ENCODE peak calls at places on chromosome 20, in six cellular contexts. Q is MM.1S, P is SK-N-SH, N is GM23248, T is IMR-90, D is fibroblast of lung. M is an unnamed sample. For H3K9me3, the result is how much of the 10 kb centered on the place peaks cover.

GRCh38 chr20:24972341-24972740 is 20.2 kb downstream of the APMAP start:
- DNase-seq in T (no peak), P (no peak), D (no peak), N (no peak), Q (no peak), M (peak)

GRCh38 chr20:25579081-25579770 is 6.1 kb downstream of the NINL start:
- DNase-seq in P (no peak), D (no peak), Q (no peak), N (no peak), T (no peak), M (peak)

GRCh38 chr20:39312107-39312506 is 350.0 kb downstream of the DHX35 start:
- DNase-seq in N (no peak), D (no peak), T (no peak), P (no peak), Q (no peak), M (no peak)

GRCh38 chr20:43994486-43995100 is 79.9 kb downstream of the TOX2 start:
- DNase-seq in N (peak), D (no peak), P (peak), T (peak), Q (no peak), M (no peak)

GRCh38 chr20:41476013-41476441 is 109.4 kb upstream of the EMILIN3 start:
- DNase-seq in D (peak), P (no peak), N (peak), T (peak), Q (no peak), M (no peak)

GRCh38 chr20:37640600-37641561 is 52.9 kb upstream of the CTNNBL1 start:
- DNase-seq in P (peak), N (peak), Q (no peak), D (peak), T (no peak), M (no peak)

GRCh38 chr20:11993886-11994466 is 76.3 kb downstream of the BTBD3 start:
- DNase-seq in N (peak), Q (peak), T (no peak), D (no peak), P (no peak), M (no peak)

GRCh38 chr20:63097336-63097831 is 90.6 kb upstream of the BHLHE23 start:
- DNase-seq in Q (no peak), T (no peak), D (no peak), P (no peak), N (no peak), M (peak)

GRCh38 chr20:46965124-46965455 is 70.4 kb downstream of the EYA2 start:
- DNase-seq in P (no peak), T (no peak), D (no peak), Q (no peak), N (no peak), M (no peak)

GRCh38 chr20:17281478-17281877 is 54.6 kb downstream of the PCSK2 start:
- DNase-seq in D (no peak), Q (peak), N (peak), P (peak), T (peak), M (no peak)

GRCh38 chr20:16877053-16877554 is 128.9 kb downstream of the OTOR start:
- DNase-seq in T (no peak), D (no peak), N (no peak), P (no peak), Q (no peak), M (no peak)

GRCh38 chr20:62293111-62293784 is 9.5 kb upstream of the ADRM1 start:
- DNase-seq in T (no peak), D (no peak), N (no peak), P (no peak), Q (no peak), M (no peak)

GRCh38 chr20:43972051-43972450 is 57.4 kb downstream of the TOX2 start:
- DNase-seq in T (no peak), Q (no peak), D (no peak), P (no peak), N (no peak), M (no peak)

GRCh38 chr20:18272451-18272850 is 15.9 kb upstream of the ZNF133 start:
- DNase-seq in T (no peak), D (peak), P (no peak), N (peak), Q (no peak), M (peak)

GRCh38 chr20:59149678-59150504 is 13.7 kb upstream of the ZNF831 start:
- DNase-seq in P (no peak), D (no peak), Q (no peak), T (no peak), N (no peak), M (no peak)

GRCh38 chr20:46559685-46560440 is 9.4 kb upstream of the OCSTAMP start:
- DNase-seq in N (no peak), P (no peak), D (no peak), T (no peak), Q (no peak), M (no peak)

GRCh38 chr20:16362642-16363041 is 210.6 kb downstream of the KIF16B start:
- DNase-seq in T (no peak), N (no peak), P (no peak), Q (no peak), D (no peak), M (no peak)

GRCh38 chr20:19785886-19786285 is 27.8 kb downstream of the RIN2 start:
- DNase-seq in D (peak), Q (no peak), N (no peak), P (no peak), T (peak), M (no peak)

GRCh38 chr20:31868853-31869672 is 1.3 kb downstream of the DUSP15 start:
- DNase-seq in N (no peak), T (no peak), Q (no peak), D (no peak), P (peak), M (no peak)

GRCh38 chr20:20606046-20606445 is 106.4 kb downstream of the RALGAPA2 start:
- DNase-seq in Q (no peak), N (no peak), D (no peak), P (no peak), T (no peak), M (no peak)

GRCh38 chr20:14142964-14143627 is 147.8 kb downstream of the MACROD2 start:
- DNase-seq in D (peak), P (peak), N (peak), T (peak), Q (no peak), M (no peak)

GRCh38 chr20:914727-915498 is 1.2 kb downstream of the ANGPT4 start:
- DNase-seq in T (no peak), Q (no peak), D (no peak), N (peak), P (no peak), M (no peak)

GRCh38 chr20:32972181-32973076 is 31.8 kb downstream of the SUN5 start:
- DNase-seq in T (no peak), Q (peak), P (no peak), D (no peak), N (no peak), M (peak)

GRCh38 chr20:36506253-36506652 is 35.1 kb upstream of the MYL9 start:
- DNase-seq in T (no peak), P (no peak), N (peak), Q (peak), D (peak), M (no peak)

GRCh38 chr20:54067606-54068174 is 2.7 kb downstream of the BCAS1 start:
- DNase-seq in P (no peak), N (peak), Q (peak), D (no peak), T (no peak), M (peak)

GRCh38 chr20:9417665-9418064 is 96.7 kb upstream of the LAMP5 start:
- DNase-seq in T (peak), N (peak), P (no peak), D (peak), Q (no peak), M (no peak)

GRCh38 chr20:43558412-43559146 is at the start of gene SGK2:
- DNase-seq in Q (no peak), P (no peak), D (peak), N (peak), T (peak), M (peak)

GRCh38 chr20:20038586-20038985 is 13.7 kb downstream of the CRNKL1 start:
- DNase-seq in P (no peak), T (no peak), Q (no peak), N (no peak), D (no peak), M (no peak)

GRCh38 chr20:21529863-21530262 is 16.0 kb upstream of the NKX2-2 start:
- DNase-seq in Q (peak), T (no peak), D (no peak), P (no peak), N (no peak), M (no peak)

GRCh38 chr20:17295991-17296390 is 69.2 kb downstream of the PCSK2 start:
- DNase-seq in N (no peak), P (no peak), D (no peak), T (no peak), Q (no peak), M (no peak)

GRCh38 chr20:57263127-57263609 is 3.3 kb downstream of the BMP7 start:
- DNase-seq in T (no peak), D (no peak), N (no peak), Q (no peak), P (no peak), M (no peak)
- H3K9ac ChIP-seq in T (no peak), D (no peak), N (no peak), Q (no peak), P (no peak), M (no peak)

GRCh38 chr20:56391596-56392281 is at the start of gene AURKA:
- DNase-seq in P (no peak), D (no peak), N (peak), Q (no peak), T (no peak), M (no peak)
- H3K4me3 ChIP-seq in P (peak), D (peak), N (peak), Q (peak), T (peak), M (peak)

DNA sequence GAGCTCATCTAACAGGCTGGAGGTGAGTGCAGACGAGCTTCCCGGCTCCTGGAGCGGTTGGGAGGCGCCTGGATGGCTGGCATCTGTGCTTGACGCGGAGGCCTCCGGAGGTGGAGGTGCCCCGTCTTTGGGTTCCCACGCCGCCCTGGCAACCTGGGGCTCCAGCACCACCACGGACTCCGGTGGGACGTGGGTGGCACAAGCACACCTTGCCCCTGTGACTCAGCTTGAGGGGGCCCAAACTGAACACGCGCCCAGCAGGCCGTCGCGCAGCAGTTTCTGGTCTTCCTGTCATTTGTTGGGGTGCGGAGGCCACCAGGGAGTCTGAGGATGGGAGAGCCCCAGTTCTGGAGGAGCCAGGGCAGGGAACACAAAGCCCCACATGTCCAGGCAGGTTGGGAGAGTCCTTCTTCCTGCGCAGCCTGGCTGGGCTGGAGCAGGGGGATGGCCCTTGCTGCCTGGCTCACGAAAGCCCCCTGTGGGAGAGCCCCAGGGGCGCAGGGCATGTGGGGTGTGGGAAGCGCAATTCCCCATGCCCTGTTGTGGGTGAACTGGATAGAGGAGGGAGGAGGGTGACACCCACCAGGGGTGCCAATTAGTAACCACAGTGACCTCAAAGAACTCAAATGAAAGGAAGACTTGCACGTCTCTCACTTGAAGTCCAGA is 1378.6 kb upstream of the DEFB115 start:
- DNase-seq in Q (no peak), D (no peak), T (no peak), P (peak), N (no peak), M (peak)
- H3K9me3 ChIP-seq in Q (under half), D (under half), T (half or more), P (under half), N (under half), M (under half)

DNA sequence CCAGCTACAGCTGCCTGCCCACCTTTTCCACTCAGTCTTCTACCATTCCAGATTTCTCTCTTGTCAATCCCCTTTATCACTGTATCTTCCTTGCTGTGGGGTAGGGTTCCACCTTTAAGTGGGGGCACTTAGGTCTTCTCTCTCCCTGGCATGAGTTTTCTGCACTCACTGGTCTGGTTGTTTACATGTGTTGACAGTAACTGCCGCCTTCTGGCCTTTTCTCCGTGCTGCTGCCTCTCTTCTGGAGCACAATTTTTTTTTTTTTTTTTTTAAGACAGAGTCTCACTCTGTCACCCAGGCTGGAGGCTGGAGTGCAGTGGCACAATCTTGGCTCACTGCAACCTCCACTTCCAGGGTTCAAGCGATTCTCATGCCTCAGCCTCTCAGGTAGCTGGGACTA is 12.0 kb downstream of the RNF114 start:
- DNase-seq in T (peak), Q (no peak), P (no peak), D (no peak), N (no peak), M (no peak)
- H3K9ac ChIP-seq in T (peak), Q (no peak), P (peak), D (no peak), N (peak), M (no peak)

M was measured in kidney.